ENCODE peak calls at places on chromosomes 5 and 9, in four cellular contexts. J is SK-N-SH, A is A549, H is GM12878. C is an unnamed sample.

GRCh38 chr5:54742417-54742889 is 224.9 kb downstream of the SNX18 start:
- DNase-seq in A (peak), H (no peak), J (no peak), C (no peak)

GRCh38 chr9:109307380-109308240 is 13.2 kb downstream of the EPB41L4B start:
- DNase-seq in A (peak), J (no peak), H (no peak), C (peak)

GRCh38 chr9:26261503-26262330 is 583.5 kb upstream of the TUSC1 start:
- DNase-seq in H (no peak), J (no peak), A (peak), C (no peak)

GRCh38 chr9:115630126-115630840 is 512.3 kb upstream of the TNC start:
- DNase-seq in J (no peak), A (no peak), H (no peak), C (no peak)

GRCh38 chr9:136532799-136533774 is 12.8 kb downstream of the NOTCH1 start:
- DNase-seq in A (no peak), H (no peak), J (no peak), C (no peak)

GRCh38 chr5:149154629-149155028 is 13.3 kb downstream of the ABLIM3 start:
- DNase-seq in A (no peak), H (no peak), J (no peak), C (no peak)

GRCh38 chr9:129109504-129109903 is 1.1 kb downstream of the CRAT start:
- DNase-seq in J (no peak), A (peak), H (no peak), C (peak)

GRCh38 chr5:168706655-168707069 is 127.5 kb upstream of the PANK3 start:
- DNase-seq in H (no peak), J (peak), A (peak), C (peak)

GRCh38 chr5:83400712-83401111 is 70.8 kb upstream of the VCAN start:
- DNase-seq in H (no peak), J (no peak), A (no peak), C (no peak)

GRCh38 chr5:145887217-145887616 is 14.4 kb upstream of the GRXCR2 start:
- DNase-seq in H (no peak), J (no peak), A (no peak), C (peak)

GRCh38 chr5:134026521-134027202 is 21.9 kb upstream of the VDAC1 start:
- DNase-seq in A (peak), J (peak), H (no peak), C (peak)

DNA sequence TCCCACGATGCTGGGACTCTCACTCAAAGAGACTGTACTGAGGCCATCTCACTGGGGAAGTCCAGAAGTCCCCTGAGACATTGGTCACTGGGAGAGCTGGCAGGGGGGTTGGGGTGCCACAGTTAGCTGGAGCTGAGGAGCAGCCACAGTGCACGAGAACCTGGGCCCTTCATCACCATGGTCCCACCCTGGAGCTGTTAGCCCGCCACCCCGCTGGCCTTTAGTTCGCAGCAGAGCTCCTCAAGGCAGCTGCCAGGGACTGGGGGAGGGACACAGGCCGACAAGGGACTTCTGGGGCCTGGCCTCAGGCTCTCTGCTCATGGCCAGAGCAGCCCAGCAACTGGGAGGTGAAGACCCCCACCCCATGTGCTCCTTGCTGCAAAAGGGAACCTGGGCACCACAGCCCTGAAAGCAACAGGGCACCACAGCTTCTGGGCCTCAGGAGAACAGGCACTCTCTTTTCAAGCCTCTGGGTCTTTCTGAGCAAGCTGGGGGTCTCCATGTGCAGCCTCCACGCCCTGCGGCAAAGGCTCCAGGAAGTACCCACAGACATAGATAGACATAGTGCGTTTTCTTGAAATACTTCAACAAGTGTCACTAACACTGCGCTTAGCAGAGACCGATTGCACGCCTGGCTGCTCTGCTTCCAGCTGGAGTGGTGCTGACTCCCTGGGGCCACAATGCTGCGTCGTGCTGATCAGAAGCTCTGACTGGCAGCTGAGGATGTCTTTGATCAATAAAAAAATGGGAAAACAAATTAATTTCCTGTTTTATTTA is 46.0 kb downstream of the VAV2 start:
- DNase-seq in H (no peak), A (no peak), J (no peak), C (no peak)
- TF ChIP-seq PBX3 in H (no peak), A (no peak), J (no peak), C (no peak)

GRCh38 chr5:75729321-75729720 is 12.1 kb upstream of the POC5 start:
- DNase-seq in A (no peak), J (no peak), H (no peak), C (no peak)

GRCh38 chr5:75733767-75734166 is 16.5 kb upstream of the POC5 start:
- DNase-seq in H (no peak), J (no peak), A (no peak), C (no peak)

GRCh38 chr5:75736273-75736672 is 19.0 kb upstream of the POC5 start:
- DNase-seq in H (no peak), J (no peak), A (no peak), C (no peak)

DNA sequence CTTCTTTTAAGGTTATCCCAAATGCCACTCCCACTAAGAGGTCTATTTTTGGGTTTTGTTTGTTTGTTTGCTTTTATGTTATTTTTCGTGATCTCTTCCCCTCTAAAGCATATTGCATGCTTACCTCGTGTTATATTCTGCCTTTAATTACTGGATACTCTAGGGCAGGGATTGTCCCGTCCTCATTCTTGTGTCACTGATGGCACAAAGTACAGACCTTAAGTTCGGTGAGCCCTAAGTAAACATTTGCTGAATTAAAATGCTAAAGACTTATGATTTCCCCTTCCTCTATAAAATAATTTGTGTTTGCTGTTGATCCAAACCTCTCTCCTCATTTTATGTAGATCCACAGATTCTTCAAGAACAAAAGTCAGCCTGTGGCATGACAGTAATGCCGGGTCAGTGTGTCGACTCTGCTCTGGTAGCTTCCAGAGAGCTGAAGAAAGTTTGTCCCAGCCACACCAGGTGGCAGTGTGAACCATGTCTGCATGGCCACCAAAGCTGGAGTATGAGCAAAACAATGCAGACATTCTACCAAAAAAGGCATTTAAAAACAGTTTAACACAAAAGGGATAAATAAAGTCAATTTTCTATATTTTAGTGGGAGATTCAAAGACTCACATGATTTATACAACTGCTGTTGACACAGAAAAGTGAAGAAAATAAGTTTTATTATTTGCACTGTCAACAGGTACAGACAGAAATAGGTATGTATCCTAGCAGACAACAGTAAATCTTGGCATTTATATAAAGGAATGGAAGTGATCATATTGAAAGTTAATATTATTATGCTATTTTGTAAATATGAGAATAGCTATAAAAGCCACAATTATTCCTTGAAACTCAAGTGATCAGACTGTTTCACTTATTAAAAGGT is 17.9 kb upstream of the POC5 start:
- DNase-seq in J (peak), H (peak), A (peak), C (peak)
- TF ChIP-seq CTCF in J (peak), H (peak), A (peak), C (peak)

DNA sequence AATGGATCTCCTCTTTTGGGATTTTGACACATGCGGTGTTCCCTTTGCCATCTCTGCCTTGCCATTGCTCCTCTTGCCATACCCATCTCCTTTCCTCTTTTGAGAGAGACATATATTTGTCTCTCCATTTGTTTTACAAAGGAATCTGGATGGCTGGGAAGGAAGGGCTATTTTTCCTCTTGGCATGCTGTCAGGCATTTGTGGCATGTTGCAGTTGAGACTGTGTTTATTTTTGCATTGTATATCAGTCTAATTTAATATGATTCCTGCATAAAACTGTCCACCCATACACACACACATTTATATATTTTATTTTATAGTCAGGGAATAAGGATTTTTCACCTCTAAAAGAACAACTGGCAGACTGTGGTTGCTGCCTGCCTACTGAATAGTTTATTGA is 1105.8 kb upstream of the SEMA6A start:
- DNase-seq in H (no peak), J (no peak), A (no peak), C (no peak)
- TF ChIP-seq PBX3 in H (no peak), J (no peak), A (no peak), C (no peak)

GRCh38 chr9:30851600-30851999 is 1532.8 kb upstream of the ACO1 start:
- DNase-seq in J (no peak), H (no peak), A (no peak), C (no peak)
- TF ChIP-seq CTCF in J (no peak), H (no peak), A (no peak), C (no peak)

GRCh38 chr9:131179561-131180219 is 54.3 kb downstream of the NUP214 start:
- DNase-seq in J (no peak), H (peak), A (no peak), C (no peak)
- TF ChIP-seq PBX3 in J (no peak), H (no peak), A (no peak), C (no peak)

GRCh38 chr9:126704157-126704941 is 90.6 kb downstream of the LMX1B start:
- DNase-seq in J (peak), H (no peak), A (peak), C (no peak)

GRCh38 chr9:126707083-126707482 is 93.4 kb downstream of the LMX1B start:
- DNase-seq in H (no peak), J (no peak), A (no peak), C (no peak)

GRCh38 chr9:126705311-126705766 is 91.6 kb downstream of the LMX1B start:
- DNase-seq in A (peak), J (peak), H (no peak), C (peak)

GRCh38 chr9:126706698-126707053 is 92.9 kb downstream of the LMX1B start:
- DNase-seq in J (no peak), H (no peak), A (no peak), C (no peak)

DNA sequence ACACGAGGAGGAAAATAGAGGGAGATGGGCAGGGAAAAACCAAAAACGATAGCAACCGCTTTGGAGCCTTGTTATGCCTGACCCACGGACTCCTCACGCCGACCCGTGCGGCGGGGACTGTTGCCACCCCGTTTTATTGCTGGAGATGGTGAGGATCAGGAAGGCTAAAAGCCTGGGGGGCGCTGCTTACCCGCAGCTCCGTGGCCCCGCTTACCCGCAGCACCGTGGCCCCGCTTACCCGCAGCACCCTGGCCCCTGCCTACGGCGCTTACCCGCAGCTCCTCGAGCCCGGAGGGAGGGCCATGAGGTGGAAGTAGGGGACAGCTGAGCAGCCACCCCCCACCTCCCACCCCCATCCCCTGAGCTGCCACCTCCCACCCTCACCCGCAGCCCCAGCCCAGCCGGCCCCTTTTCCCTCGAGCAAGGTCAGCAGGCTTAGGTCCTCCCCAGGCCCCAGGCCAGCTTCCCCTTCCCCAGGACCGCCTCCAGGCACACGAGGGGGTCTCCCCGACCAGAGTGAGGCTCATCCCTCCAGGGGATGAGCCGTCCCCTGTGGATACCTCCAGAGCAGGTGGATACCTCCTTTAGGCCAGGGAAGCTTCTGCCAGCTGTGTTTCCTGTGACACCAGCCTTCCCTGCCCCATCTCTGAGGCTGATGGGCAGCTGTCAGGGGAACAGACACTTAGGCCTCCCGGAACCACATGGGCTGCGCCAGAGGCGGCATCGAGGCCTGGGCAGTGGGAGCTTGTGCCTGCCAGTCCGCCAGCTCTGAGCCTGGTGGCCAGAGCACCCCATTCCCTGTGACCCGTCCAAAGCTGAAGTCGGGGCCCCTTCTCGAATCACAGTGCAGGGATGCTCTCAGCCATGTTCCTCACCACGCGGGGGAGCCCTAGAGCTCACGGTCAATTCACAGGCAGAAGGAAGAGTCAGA is 92.3 kb downstream of the LMX1B start:
- DNase-seq in J (peak), H (no peak), A (peak), C (peak)
- TF ChIP-seq CTCF in J (peak), H (peak), A (peak), C (peak)

GRCh38 chr9:121281614-121282291 is 13.8 kb downstream of the GSN start:
- DNase-seq in H (no peak), J (no peak), A (peak), C (peak)
- TF ChIP-seq PBX3 in H (no peak), J (no peak), A (peak), C (no peak)

GRCh38 chr9:127977877-127978647 is 2.7 kb downstream of the EEIG1 start:
- DNase-seq in J (no peak), H (no peak), A (peak), C (no peak)
- TF ChIP-seq CTCF in J (peak), H (no peak), A (no peak), C (no peak)

DNA sequence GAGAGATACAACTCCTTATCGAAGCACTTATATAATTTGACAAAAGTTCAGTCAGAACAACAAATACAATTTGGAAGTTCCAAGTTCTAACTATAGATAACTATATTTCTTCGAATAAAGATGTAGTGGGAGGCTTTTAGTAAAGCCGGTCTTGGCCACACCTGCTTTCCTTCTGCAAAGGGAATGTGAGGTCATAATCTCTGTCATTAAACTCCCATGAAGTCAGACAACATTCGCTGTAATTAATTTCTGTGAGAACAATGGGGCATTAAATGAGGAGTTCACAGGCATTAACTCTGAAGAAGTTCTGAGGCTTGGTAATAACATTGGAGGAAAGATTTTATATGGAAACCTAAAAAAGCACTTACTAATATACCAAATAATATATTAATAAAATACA is 67.5 kb downstream of the MCTP1 start:
- DNase-seq in H (no peak), J (no peak), A (no peak), C (no peak)
- TF ChIP-seq PBX3 in H (no peak), J (no peak), A (no peak), C (no peak)